ENCODE peak calls at places on chromosomes 16 and 17, in six cellular contexts. One of them, this sample, is unnamed.

GRCh38 chr16:2170080-2170479 is 14.5 kb downstream of the TRAF7 start:
- DNase-seq in HuH-7.5: no peak
- DNase-seq in stromal cell of bone marrow: no peak
- DNase-seq in right cardiac atrium: no peak
- DNase-seq in omental fat pad: no peak
- DNase-seq in Right ventricle myocardium inferior: no peak
- DNase-seq in this sample: no peak

GRCh38 chr17:81147701-81148100 is 17.6 kb upstream of the PVALEF start:
- DNase-seq in HuH-7.5: no peak
- DNase-seq in stromal cell of bone marrow: no peak
- DNase-seq in right cardiac atrium: no peak
- DNase-seq in omental fat pad: no peak
- DNase-seq in Right ventricle myocardium inferior: no peak
- DNase-seq in this sample: no peak

GRCh38 chr17:5921919-5922318 is 148.3 kb upstream of the WSCD1 start:
- DNase-seq in HuH-7.5: no peak
- DNase-seq in stromal cell of bone marrow: no peak
- DNase-seq in right cardiac atrium: no peak
- DNase-seq in omental fat pad: no peak
- DNase-seq in Right ventricle myocardium inferior: no peak
- DNase-seq in this sample: no peak

GRCh38 chr17:78723001-78723796 is 58.9 kb downstream of the CYTH1 start:
- DNase-seq in HuH-7.5: no peak
- DNase-seq in stromal cell of bone marrow: no peak
- DNase-seq in right cardiac atrium: peak; percentile 63
- DNase-seq in omental fat pad: no peak
- DNase-seq in Right ventricle myocardium inferior: peak; percentile 71
- DNase-seq in this sample: peak; percentile 81

GRCh38 chr17:28151001-28151400 is 108.5 kb downstream of the NLK start:
- DNase-seq in HuH-7.5: no peak
- DNase-seq in stromal cell of bone marrow: no peak
- DNase-seq in right cardiac atrium: no peak
- DNase-seq in omental fat pad: no peak
- DNase-seq in Right ventricle myocardium inferior: no peak
- DNase-seq in this sample: no peak

GRCh38 chr17:42153919-42154491 is 784 bp downstream of the RAB5C start:
- DNase-seq in HuH-7.5: no peak
- DNase-seq in stromal cell of bone marrow: no peak
- DNase-seq in right cardiac atrium: no peak
- DNase-seq in omental fat pad: no peak
- DNase-seq in Right ventricle myocardium inferior: no peak
- DNase-seq in this sample: no peak

GRCh38 chr17:83057793-83058477 is 21.5 kb upstream of the METRNL start:
- DNase-seq in HuH-7.5: no peak
- DNase-seq in stromal cell of bone marrow: no peak
- DNase-seq in right cardiac atrium: peak; percentile 63
- DNase-seq in omental fat pad: no peak
- DNase-seq in Right ventricle myocardium inferior: peak; percentile 85
- DNase-seq in this sample: peak; percentile 84

GRCh38 chr17:64499805-64500486 is 3.1 kb upstream of the POLG2 start:
- DNase-seq in HuH-7.5: no peak
- DNase-seq in stromal cell of bone marrow: no peak
- DNase-seq in right cardiac atrium: no peak
- DNase-seq in omental fat pad: no peak
- DNase-seq in Right ventricle myocardium inferior: no peak
- DNase-seq in this sample: no peak

GRCh38 chr16:58488531-58488930 is 11.4 kb upstream of the NDRG4 start:
- DNase-seq in HuH-7.5: no peak
- DNase-seq in stromal cell of bone marrow: no peak
- DNase-seq in right cardiac atrium: no peak
- DNase-seq in omental fat pad: no peak
- DNase-seq in Right ventricle myocardium inferior: no peak
- DNase-seq in this sample: peak; percentile 41

GRCh38 chr17:31413871-31414589 is 22.6 kb downstream of the RAB11FIP4 start:
- DNase-seq in HuH-7.5: no peak
- DNase-seq in stromal cell of bone marrow: peak; percentile 61
- DNase-seq in right cardiac atrium: peak; percentile 70
- DNase-seq in omental fat pad: no peak
- DNase-seq in Right ventricle myocardium inferior: peak; percentile 39
- DNase-seq in this sample: peak; percentile 12

GRCh38 chr17:77959216-77959925 is 868 bp downstream of the TNRC6C start:
- DNase-seq in HuH-7.5: peak; percentile 57
- DNase-seq in stromal cell of bone marrow: no peak
- DNase-seq in right cardiac atrium: peak; percentile 28
- DNase-seq in omental fat pad: no peak
- DNase-seq in Right ventricle myocardium inferior: peak; percentile 73
- DNase-seq in this sample: no peak

GRCh38 chr16:57192720-57193486 is 6.8 kb downstream of the RSPRY1 start:
- DNase-seq in HuH-7.5: no peak
- DNase-seq in stromal cell of bone marrow: no peak
- DNase-seq in right cardiac atrium: no peak
- DNase-seq in omental fat pad: no peak
- DNase-seq in Right ventricle myocardium inferior: no peak
- DNase-seq in this sample: no peak

GRCh38 chr16:66084306-66084705 is 282.2 kb upstream of the CDH5 start:
- DNase-seq in HuH-7.5: no peak
- DNase-seq in stromal cell of bone marrow: no peak
- DNase-seq in right cardiac atrium: no peak
- DNase-seq in omental fat pad: no peak
- DNase-seq in Right ventricle myocardium inferior: no peak
- DNase-seq in this sample: no peak

GRCh38 chr16:67170168-67170947 is at the start of gene NOL3:
- DNase-seq in HuH-7.5: peak; percentile 91
- DNase-seq in stromal cell of bone marrow: peak; percentile 67
- DNase-seq in right cardiac atrium: peak; percentile 89
- DNase-seq in omental fat pad: peak; percentile 57
- DNase-seq in Right ventricle myocardium inferior: peak; percentile 94
- DNase-seq in this sample: peak; percentile 95

GRCh38 chr17:20127660-20128413 is 118.7 kb downstream of the SPECC1 start:
- DNase-seq in HuH-7.5: no peak
- DNase-seq in stromal cell of bone marrow: no peak
- DNase-seq in right cardiac atrium: no peak
- DNase-seq in omental fat pad: no peak
- DNase-seq in Right ventricle myocardium inferior: no peak
- DNase-seq in this sample: no peak

GRCh38 chr17:4988168-4988567 is 693 bp upstream of the CAMTA2 start:
- DNase-seq in HuH-7.5: no peak
- DNase-seq in stromal cell of bone marrow: no peak
- DNase-seq in right cardiac atrium: peak; percentile 67
- DNase-seq in omental fat pad: no peak
- DNase-seq in Right ventricle myocardium inferior: no peak
- DNase-seq in this sample: peak; percentile 41

GRCh38 chr17:65532491-65532890 is 29.0 kb downstream of the AXIN2 start:
- DNase-seq in HuH-7.5: no peak
- DNase-seq in stromal cell of bone marrow: no peak
- DNase-seq in right cardiac atrium: no peak
- DNase-seq in omental fat pad: no peak
- DNase-seq in Right ventricle myocardium inferior: no peak
- DNase-seq in this sample: no peak

GRCh38 chr16:49855822-49856740 is at the start of gene ZNF423:
- DNase-seq in HuH-7.5: no peak
- DNase-seq in stromal cell of bone marrow: no peak
- DNase-seq in right cardiac atrium: peak; percentile 35
- DNase-seq in omental fat pad: no peak
- DNase-seq in Right ventricle myocardium inferior: no peak
- DNase-seq in this sample: peak; percentile 82

GRCh38 chr16:86466695-86467406 is 43.5 kb upstream of the FOXF1 start:
- DNase-seq in HuH-7.5: no peak
- DNase-seq in stromal cell of bone marrow: peak; percentile 84
- DNase-seq in right cardiac atrium: no peak
- DNase-seq in omental fat pad: no peak
- DNase-seq in Right ventricle myocardium inferior: no peak
- DNase-seq in this sample: no peak

GRCh38 chr17:77887464-77888241 is 70.8 kb upstream of the TNRC6C start:
- DNase-seq in HuH-7.5: no peak
- DNase-seq in stromal cell of bone marrow: peak; percentile 36
- DNase-seq in right cardiac atrium: peak; percentile 96
- DNase-seq in omental fat pad: peak; percentile 77
- DNase-seq in Right ventricle myocardium inferior: peak; percentile 95
- DNase-seq in this sample: peak; percentile 96

GRCh38 chr17:71334041-71334781 is 786.6 kb upstream of the SOX9 start:
- DNase-seq in HuH-7.5: no peak
- DNase-seq in stromal cell of bone marrow: peak; percentile 36
- DNase-seq in right cardiac atrium: no peak
- DNase-seq in omental fat pad: no peak
- DNase-seq in Right ventricle myocardium inferior: no peak
- DNase-seq in this sample: no peak

GRCh38 chr16:10868562-10869469 is 8.2 kb upstream of the CIITA start:
- DNase-seq in HuH-7.5: no peak
- DNase-seq in stromal cell of bone marrow: no peak
- DNase-seq in right cardiac atrium: peak; percentile 42
- DNase-seq in omental fat pad: no peak
- DNase-seq in Right ventricle myocardium inferior: no peak
- DNase-seq in this sample: peak; percentile 84

GRCh38 chr17:2691965-2692780 is 19.4 kb downstream of the CLUH start:
- DNase-seq in HuH-7.5: no peak
- DNase-seq in stromal cell of bone marrow: no peak
- DNase-seq in right cardiac atrium: peak; percentile 16
- DNase-seq in omental fat pad: peak; percentile 17
- DNase-seq in Right ventricle myocardium inferior: no peak
- DNase-seq in this sample: peak; percentile 76